ENCODE peak calls at places on chromosomes 5 and 9, in seven cellular contexts. One of them, this sample, is unnamed.

GRCh38 chr5:42274913-42275312 is 148.3 kb upstream of the GHR start:
- DNase-seq in SW480: peak
- DNase-seq in T-helper 17 cell: no peak
- DNase-seq in DMS 273 treated with DMSO at 0.1 percent for 48 hours: no peak
- DNase-seq in nucleus accumbens: no peak
- DNase-seq in A549: no peak
- DNase-seq in AG10803: no peak
- DNase-seq in this sample: no peak

GRCh38 chr5:1343931-1344901 is 683 bp downstream of the CLPTM1L start:
- DNase-seq in SW480: peak
- DNase-seq in T-helper 17 cell: no peak
- DNase-seq in DMS 273 treated with DMSO at 0.1 percent for 48 hours: no peak
- DNase-seq in nucleus accumbens: no peak
- DNase-seq in A549: no peak
- DNase-seq in AG10803: no peak
- DNase-seq in this sample: no peak

GRCh38 chr5:29378104-29378503 is 1815.4 kb upstream of the CDH6 start:
- DNase-seq in SW480: no peak
- DNase-seq in T-helper 17 cell: no peak
- DNase-seq in DMS 273 treated with DMSO at 0.1 percent for 48 hours: no peak
- DNase-seq in nucleus accumbens: no peak
- DNase-seq in A549: no peak
- DNase-seq in AG10803: no peak
- DNase-seq in this sample: no peak

GRCh38 chr9:89684912-89685636 is 80.3 kb downstream of the GADD45G start:
- DNase-seq in SW480: no peak
- DNase-seq in T-helper 17 cell: no peak
- DNase-seq in DMS 273 treated with DMSO at 0.1 percent for 48 hours: no peak
- DNase-seq in nucleus accumbens: no peak
- DNase-seq in A549: no peak
- DNase-seq in AG10803: no peak
- DNase-seq in this sample: no peak

GRCh38 chr5:21802869-21803490 is 1050.2 kb downstream of the CDH12 start:
- DNase-seq in SW480: peak
- DNase-seq in T-helper 17 cell: no peak
- DNase-seq in DMS 273 treated with DMSO at 0.1 percent for 48 hours: peak
- DNase-seq in nucleus accumbens: no peak
- DNase-seq in A549: peak
- DNase-seq in AG10803: peak
- DNase-seq in this sample: no peak

GRCh38 chr5:150137168-150137957 is 18.3 kb downstream of the PDGFRB start:
- DNase-seq in SW480: no peak
- DNase-seq in T-helper 17 cell: no peak
- DNase-seq in DMS 273 treated with DMSO at 0.1 percent for 48 hours: no peak
- DNase-seq in nucleus accumbens: no peak
- DNase-seq in A549: no peak
- DNase-seq in AG10803: no peak
- DNase-seq in this sample: no peak

GRCh38 chr9:23630488-23630887 is 195.6 kb downstream of the ELAVL2 start:
- DNase-seq in SW480: no peak
- DNase-seq in T-helper 17 cell: no peak
- DNase-seq in DMS 273 treated with DMSO at 0.1 percent for 48 hours: no peak
- DNase-seq in nucleus accumbens: no peak
- DNase-seq in A549: no peak
- DNase-seq in AG10803: no peak
- DNase-seq in this sample: no peak

GRCh38 chr9:21616082-21616778 is 134.1 kb upstream of the IFNE start:
- DNase-seq in SW480: peak
- DNase-seq in T-helper 17 cell: no peak
- DNase-seq in DMS 273 treated with DMSO at 0.1 percent for 48 hours: no peak
- DNase-seq in nucleus accumbens: no peak
- DNase-seq in A549: peak
- DNase-seq in AG10803: peak
- DNase-seq in this sample: no peak

GRCh38 chr9:128556915-128557634 is 4.7 kb downstream of the SPTAN1 start:
- DNase-seq in SW480: no peak
- DNase-seq in T-helper 17 cell: no peak
- DNase-seq in DMS 273 treated with DMSO at 0.1 percent for 48 hours: no peak
- DNase-seq in nucleus accumbens: no peak
- DNase-seq in A549: no peak
- DNase-seq in AG10803: no peak
- DNase-seq in this sample: no peak

GRCh38 chr9:130741831-130742449 is 48.4 kb downstream of the EXOSC2 start:
- DNase-seq in SW480: no peak
- DNase-seq in T-helper 17 cell: no peak
- DNase-seq in DMS 273 treated with DMSO at 0.1 percent for 48 hours: no peak
- DNase-seq in nucleus accumbens: no peak
- DNase-seq in A549: peak
- DNase-seq in AG10803: peak
- DNase-seq in this sample: no peak

GRCh38 chr5:24365406-24365805 is 279.4 kb downstream of the CDH10 start:
- DNase-seq in SW480: peak
- DNase-seq in T-helper 17 cell: no peak
- DNase-seq in DMS 273 treated with DMSO at 0.1 percent for 48 hours: no peak
- DNase-seq in nucleus accumbens: no peak
- DNase-seq in A549: no peak
- DNase-seq in AG10803: no peak
- DNase-seq in this sample: no peak

GRCh38 chr5:177133845-177134652 is 476 bp downstream of the NSD1 start:
- DNase-seq in SW480: peak
- DNase-seq in T-helper 17 cell: peak
- DNase-seq in DMS 273 treated with DMSO at 0.1 percent for 48 hours: no peak
- DNase-seq in nucleus accumbens: peak
- DNase-seq in A549: peak
- DNase-seq in AG10803: peak
- DNase-seq in this sample: peak

GRCh38 chr9:72982161-72982799 is 29.4 kb upstream of the ALDH1A1 start:
- DNase-seq in SW480: no peak
- DNase-seq in T-helper 17 cell: no peak
- DNase-seq in DMS 273 treated with DMSO at 0.1 percent for 48 hours: no peak
- DNase-seq in nucleus accumbens: no peak
- DNase-seq in A549: peak
- DNase-seq in AG10803: no peak
- DNase-seq in this sample: no peak

GRCh38 chr5:150180241-150181027 is 9.4 kb upstream of the SLC6A7 start:
- DNase-seq in SW480: no peak
- DNase-seq in T-helper 17 cell: no peak
- DNase-seq in DMS 273 treated with DMSO at 0.1 percent for 48 hours: no peak
- DNase-seq in nucleus accumbens: peak
- DNase-seq in A549: no peak
- DNase-seq in AG10803: peak
- DNase-seq in this sample: peak

GRCh38 chr5:126027652-126028051 is 395.6 kb upstream of the GRAMD2B start:
- DNase-seq in SW480: no peak
- DNase-seq in T-helper 17 cell: no peak
- DNase-seq in DMS 273 treated with DMSO at 0.1 percent for 48 hours: no peak
- DNase-seq in nucleus accumbens: no peak
- DNase-seq in A549: no peak
- DNase-seq in AG10803: no peak
- DNase-seq in this sample: no peak

GRCh38 chr9:19782005-19782404 is 6.8 kb downstream of the SLC24A2 start:
- DNase-seq in SW480: no peak
- DNase-seq in T-helper 17 cell: no peak
- DNase-seq in DMS 273 treated with DMSO at 0.1 percent for 48 hours: no peak
- DNase-seq in nucleus accumbens: no peak
- DNase-seq in A549: peak
- DNase-seq in AG10803: no peak
- DNase-seq in this sample: no peak

GRCh38 chr5:8719797-8720196 is 826.1 kb downstream of the SEMA5A start:
- DNase-seq in SW480: no peak
- DNase-seq in T-helper 17 cell: no peak
- DNase-seq in DMS 273 treated with DMSO at 0.1 percent for 48 hours: no peak
- DNase-seq in nucleus accumbens: no peak
- DNase-seq in A549: no peak
- DNase-seq in AG10803: no peak
- DNase-seq in this sample: no peak

GRCh38 chr5:56595561-56595960 is 219.8 kb upstream of the MAP3K1 start:
- DNase-seq in SW480: no peak
- DNase-seq in T-helper 17 cell: no peak
- DNase-seq in DMS 273 treated with DMSO at 0.1 percent for 48 hours: no peak
- DNase-seq in nucleus accumbens: no peak
- DNase-seq in A549: no peak
- DNase-seq in AG10803: no peak
- DNase-seq in this sample: no peak

GRCh38 chr9:111752455-111752854 is 42.3 kb downstream of the SHOC1 start:
- DNase-seq in SW480: no peak
- DNase-seq in T-helper 17 cell: no peak
- DNase-seq in DMS 273 treated with DMSO at 0.1 percent for 48 hours: no peak
- DNase-seq in nucleus accumbens: no peak
- DNase-seq in A549: no peak
- DNase-seq in AG10803: no peak
- DNase-seq in this sample: no peak

GRCh38 chr9:36218011-36218410 is 27.3 kb downstream of the CLTA start:
- DNase-seq in SW480: no peak
- DNase-seq in T-helper 17 cell: no peak
- DNase-seq in DMS 273 treated with DMSO at 0.1 percent for 48 hours: no peak
- DNase-seq in nucleus accumbens: no peak
- DNase-seq in A549: no peak
- DNase-seq in AG10803: no peak
- DNase-seq in this sample: no peak

This sample was measured in hypothalamus.